ENCODE peak calls at places on chromosomes 6 and 20, in eight cellular contexts. W, E, B, S, T, U, M and I are unnamed samples. For H3K36me3, the result is how much of the 10 kb centered on the place peaks cover.

GRCh38 chr6:9044426-9044825 is 609.1 kb upstream of the SLC35B3 start:
- DNase-seq in W (no peak), E (no peak), B (no peak), S (no peak), T (no peak), U (no peak), M (no peak), I (no peak)

GRCh38 chr6:134035823-134036296 is 16.6 kb downstream of the SLC2A12 start:
- DNase-seq in W (no peak), E (no peak), B (no peak), S (peak), T (no peak), U (peak), M (no peak), I (no peak)

GRCh38 chr6:105359419-105360366 is 43.2 kb downstream of the PREP start:
- DNase-seq in W (no peak), E (no peak), B (no peak), S (no peak), T (peak), U (no peak), M (no peak), I (peak)

GRCh38 chr6:138795809-138796469 is at the start of gene ECT2L:
- DNase-seq in W (peak), E (peak), B (peak), S (peak), T (no peak), U (no peak), M (peak), I (peak)

GRCh38 chr20:10074513-10074912 is 39.7 kb downstream of the ANKEF1 start:
- DNase-seq in W (no peak), E (no peak), B (no peak), S (no peak), T (no peak), U (peak), M (peak), I (peak)

GRCh38 chr6:27168586-27169443 is 78.7 kb upstream of the PRSS16 start:
- DNase-seq in W (no peak), E (no peak), B (no peak), S (no peak), T (no peak), U (no peak), M (no peak), I (no peak)

GRCh38 chr6:81263531-81264168 is 488.8 kb downstream of the TENT5A start:
- DNase-seq in W (no peak), E (no peak), B (no peak), S (no peak), T (no peak), U (no peak), M (no peak), I (no peak)

GRCh38 chr6:72861059-72861458 is 239.2 kb downstream of the KCNQ5 start:
- DNase-seq in W (no peak), E (no peak), B (no peak), S (no peak), T (no peak), U (no peak), M (no peak), I (no peak)

GRCh38 chr20:36573103-36573797 is at the start of gene TGIF2:
- DNase-seq in W (peak), E (peak), B (peak), S (peak), T (peak), U (peak), M (peak), I (peak)

GRCh38 chr20:15176929-15177328 is 839.5 kb upstream of the FLRT3 start:
- DNase-seq in W (no peak), E (no peak), B (no peak), S (no peak), T (no peak), U (no peak), M (no peak), I (peak)

GRCh38 chr6:125273965-125274364 is 27.8 kb downstream of the HDDC2 start:
- DNase-seq in W (peak), E (no peak), B (no peak), S (peak), T (no peak), U (no peak), M (no peak), I (no peak)

GRCh38 chr20:42985628-42986027 is 204.1 kb downstream of the PTPRT start:
- DNase-seq in W (no peak), E (no peak), B (no peak), S (no peak), T (peak), U (no peak), M (no peak), I (no peak)

GRCh38 chr6:126535138-126535537 is 195.2 kb downstream of the CENPW start:
- DNase-seq in W (no peak), E (no peak), B (no peak), S (no peak), T (no peak), U (no peak), M (no peak), I (no peak)

GRCh38 chr6:67345946-67346345 is 1289.1 kb upstream of the ADGRB3 start:
- DNase-seq in W (no peak), E (no peak), B (no peak), S (no peak), T (no peak), U (peak), M (no peak), I (no peak)

GRCh38 chr20:61662226-61662945 is 403.3 kb downstream of the TAF4 start:
- DNase-seq in W (no peak), E (no peak), B (no peak), S (no peak), T (peak), U (no peak), M (no peak), I (no peak)

GRCh38 chr20:46568570-46569129 is 18.2 kb upstream of the OCSTAMP start:
- DNase-seq in W (peak), E (peak), B (peak), S (peak), T (no peak), U (peak), M (peak), I (peak)

GRCh38 chr20:44646023-44646640 is 5.4 kb downstream of the ADA start:
- DNase-seq in W (no peak), E (no peak), B (no peak), S (no peak), T (no peak), U (no peak), M (no peak), I (no peak)

GRCh38 chr6:90982051-90982450 is 395.2 kb upstream of the MAP3K7 start:
- DNase-seq in W (no peak), E (no peak), B (no peak), S (no peak), T (no peak), U (no peak), M (no peak), I (no peak)

GRCh38 chr6:29792123-29793035 is 35.2 kb upstream of the HLA-G start:
- DNase-seq in W (peak), E (peak), B (peak), S (peak), T (peak), U (no peak), M (peak), I (peak)

GRCh38 chr20:16287776-16288175 is 285.5 kb downstream of the KIF16B start:
- DNase-seq in W (no peak), E (no peak), B (no peak), S (no peak), T (no peak), U (no peak), M (no peak), I (no peak)

GRCh38 chr6:135280375-135281136 is 99.4 kb downstream of the MYB start:
- DNase-seq in W (no peak), E (no peak), B (no peak), S (no peak), T (peak), U (no peak), M (peak), I (no peak)

GRCh38 chr6:66662196-66662595 is 955.2 kb upstream of the EYS start:
- DNase-seq in W (no peak), E (no peak), B (no peak), S (no peak), T (no peak), U (peak), M (no peak), I (no peak)

GRCh38 chr20:13822459-13822858 is 37.6 kb downstream of the NDUFAF5 start:
- DNase-seq in W (no peak), E (no peak), B (no peak), S (no peak), T (peak), U (no peak), M (no peak), I (no peak)

GRCh38 chr6:150689900-150690590 is 90.4 kb downstream of the PLEKHG1 start:
- DNase-seq in W (no peak), E (no peak), B (no peak), S (no peak), T (no peak), U (no peak), M (no peak), I (no peak)

GRCh38 chr6:79170915-79171314 is 63.6 kb downstream of the HMGN3 start:
- DNase-seq in W (no peak), E (no peak), B (no peak), S (no peak), T (no peak), U (no peak), M (no peak), I (no peak)
- TF ChIP-seq POLR2A in W (no peak), E (no peak), B (no peak), S (no peak), T (no peak), U (no peak), M (no peak), I (no peak)

DNA sequence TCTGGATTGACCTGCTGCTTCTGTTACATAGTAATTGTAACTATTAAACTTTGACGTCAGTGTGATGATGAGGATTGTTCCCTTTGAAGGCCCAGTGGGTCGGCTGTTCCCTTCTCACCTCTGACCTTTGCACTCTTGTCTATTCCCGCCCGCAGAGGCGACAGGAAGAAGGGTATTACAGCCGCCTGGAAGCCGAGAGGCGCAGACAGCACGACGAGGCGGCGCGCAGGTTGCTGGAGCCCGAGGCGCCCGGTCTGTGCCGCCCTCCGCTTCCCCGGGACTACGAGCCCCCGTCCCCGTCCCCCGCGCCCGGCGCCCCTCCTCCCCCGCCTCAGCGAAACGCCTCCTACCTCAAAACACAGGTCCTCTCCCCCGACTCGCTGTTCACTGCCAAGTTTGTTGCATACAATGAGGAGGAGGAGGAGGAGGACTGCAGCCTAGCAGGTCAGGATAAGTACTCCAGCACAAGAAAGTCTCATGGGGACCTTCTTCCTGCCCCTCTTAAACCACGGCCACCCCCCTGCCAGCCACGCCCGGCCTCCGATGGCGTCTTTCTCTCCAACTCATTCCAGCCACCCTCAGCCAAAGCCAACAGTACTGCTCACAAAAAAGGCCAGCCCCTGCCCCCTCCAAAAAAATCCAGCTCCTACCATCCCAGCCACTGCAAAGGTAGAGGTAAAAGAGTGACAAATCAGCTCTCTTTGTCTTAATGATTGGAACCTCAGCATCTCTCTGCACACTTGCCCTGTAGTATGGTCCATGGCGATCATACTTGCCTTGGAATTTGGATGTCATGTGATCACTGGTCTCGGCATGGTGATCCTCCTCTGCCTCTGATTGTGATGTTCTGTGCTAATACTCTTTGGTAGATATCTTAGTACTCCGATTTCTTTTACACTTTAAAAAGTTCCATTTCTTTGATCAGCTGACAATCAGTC is 31.6 kb upstream of the KIF25 start:
- DNase-seq in W (no peak), E (no peak), B (no peak), S (no peak), T (no peak), U (no peak), M (no peak), I (no peak)
- H3K36me3 ChIP-seq in W (under half), E (under half), B (half or more), S (under half), T (half or more), U (under half), M (under half), I (half or more)

DNA sequence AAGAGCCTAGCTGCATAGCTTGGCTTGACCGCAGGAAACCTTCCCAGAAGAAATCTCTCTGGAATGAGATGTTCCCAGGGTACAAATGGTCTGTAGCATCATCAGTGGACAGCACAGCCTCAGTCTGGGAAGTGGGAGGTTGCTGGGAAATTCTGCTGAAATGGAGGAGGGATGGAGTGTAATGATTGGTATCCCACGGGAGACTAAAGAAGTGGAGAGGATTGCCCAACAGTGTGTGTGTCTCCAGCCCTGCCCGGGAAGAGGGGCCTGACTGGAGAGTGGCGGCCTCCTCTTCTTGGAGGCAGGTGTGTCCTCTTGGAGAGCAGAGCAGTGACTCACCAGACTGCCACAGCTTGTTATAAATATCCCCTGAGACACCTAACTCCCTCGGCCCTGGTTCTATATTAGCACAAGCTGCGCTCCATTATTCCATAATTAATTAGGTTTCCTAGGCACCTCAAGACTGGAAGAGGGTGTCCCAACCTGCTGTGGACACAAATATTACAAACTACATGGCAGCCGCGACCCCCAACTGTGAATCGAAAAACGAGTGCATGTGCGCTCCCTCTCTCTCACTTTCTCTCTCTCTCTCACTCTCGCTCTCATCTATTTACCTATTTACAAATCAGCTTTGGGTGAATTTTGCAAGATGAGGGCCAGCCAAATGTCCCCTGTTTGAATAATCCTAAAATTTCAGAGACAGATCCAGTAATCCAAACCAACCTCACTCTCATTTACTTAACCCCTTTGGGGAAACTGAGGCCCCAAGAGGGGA is 68.8 kb downstream of the FGD2 start:
- DNase-seq in W (peak), E (peak), B (no peak), S (no peak), T (peak), U (no peak), M (peak), I (no peak)
- TF ChIP-seq EP300 in W (no peak), E (peak), B (peak), S (peak), T (no peak), U (no peak), M (peak), I (peak)

GRCh38 chr20:20712004-20712473 is 405 bp downstream of the RALGAPA2 start:
- DNase-seq in W (no peak), E (no peak), B (no peak), S (peak), T (no peak), U (peak), M (no peak), I (no peak)
- TF ChIP-seq POLR2A in W (no peak), E (no peak), B (no peak), S (no peak), T (no peak), U (no peak), M (no peak), I (no peak)

GRCh38 chr6:33279971-33280511 is 3.1 kb downstream of the B3GALT4 start:
- DNase-seq in W (no peak), E (no peak), B (peak), S (no peak), T (peak), U (peak), M (no peak), I (no peak)
- H3K36me3 ChIP-seq in W (under half), E (under half), B (half or more), S (under half), T (half or more), U (under half), M (under half), I (under half)

GRCh38 chr20:22887796-22888195 is 147.3 kb upstream of the SSTR4 start:
- DNase-seq in W (no peak), E (no peak), B (no peak), S (no peak), T (no peak), U (no peak), M (no peak), I (no peak)
- TF ChIP-seq EP300 in W (no peak), E (no peak), B (no peak), S (no peak), T (no peak), U (no peak), M (no peak), I (no peak)